ENCODE peak calls at places on chromosomes 4 and X, in six cellular contexts. One of them, this sample, is unnamed.

GRCh38 chrX:46211079-46211478 is 334.1 kb downstream of the ZNF674 start:
- DNase-seq in SK-N-SH: no peak
- DNase-seq in NCI-H226: no peak
- DNase-seq in fibroblast of the conjunctiva: no peak
- DNase-seq in HT-29: no peak
- DNase-seq in frontal cortex: no peak
- DNase-seq in this sample: no peak

GRCh38 chr4:188930822-188931221 is 791.6 kb downstream of the TRIML1 start:
- DNase-seq in SK-N-SH: no peak
- DNase-seq in NCI-H226: no peak
- DNase-seq in fibroblast of the conjunctiva: no peak
- DNase-seq in HT-29: no peak
- DNase-seq in frontal cortex: no peak
- DNase-seq in this sample: no peak

GRCh38 chrX:41116948-41117347 is 31.7 kb downstream of the USP9X start:
- DNase-seq in SK-N-SH: no peak
- DNase-seq in NCI-H226: peak; percentile 9
- DNase-seq in fibroblast of the conjunctiva: no peak
- DNase-seq in HT-29: no peak
- DNase-seq in frontal cortex: no peak
- DNase-seq in this sample: no peak

GRCh38 chr4:174365018-174365587 is 81.4 kb downstream of the CEP44 start:
- DNase-seq in SK-N-SH: peak; percentile 23
- DNase-seq in NCI-H226: no peak
- DNase-seq in fibroblast of the conjunctiva: peak; percentile 47
- DNase-seq in HT-29: peak; percentile 57
- DNase-seq in frontal cortex: no peak
- DNase-seq in this sample: no peak

GRCh38 chr4:7798215-7798995 is 141.3 kb downstream of the AFAP1 start:
- DNase-seq in SK-N-SH: no peak
- DNase-seq in NCI-H226: peak; percentile 19
- DNase-seq in fibroblast of the conjunctiva: no peak
- DNase-seq in HT-29: no peak
- DNase-seq in frontal cortex: no peak
- DNase-seq in this sample: no peak

GRCh38 chrX:40060356-40060845 is 37.4 kb downstream of the BCOR start:
- DNase-seq in SK-N-SH: no peak
- DNase-seq in NCI-H226: no peak
- DNase-seq in fibroblast of the conjunctiva: no peak
- DNase-seq in HT-29: no peak
- DNase-seq in frontal cortex: no peak
- DNase-seq in this sample: no peak

GRCh38 chrX:123976671-123977316 is 15.3 kb downstream of the STAG2 start:
- DNase-seq in SK-N-SH: peak; percentile 23
- DNase-seq in NCI-H226: peak; percentile 12
- DNase-seq in fibroblast of the conjunctiva: no peak
- DNase-seq in HT-29: peak; percentile 59
- DNase-seq in frontal cortex: no peak
- DNase-seq in this sample: no peak

GRCh38 chr4:81527709-81528108 is 56.0 kb upstream of the RASGEF1B start:
- DNase-seq in SK-N-SH: no peak
- DNase-seq in NCI-H226: no peak
- DNase-seq in fibroblast of the conjunctiva: no peak
- DNase-seq in HT-29: no peak
- DNase-seq in frontal cortex: no peak
- DNase-seq in this sample: no peak

GRCh38 chr4:123351713-123352112 is 44.9 kb upstream of the SPRY1 start:
- DNase-seq in SK-N-SH: no peak
- DNase-seq in NCI-H226: no peak
- DNase-seq in fibroblast of the conjunctiva: no peak
- DNase-seq in HT-29: no peak
- DNase-seq in frontal cortex: no peak
- DNase-seq in this sample: no peak

GRCh38 chr4:7134737-7135388 is 57.5 kb upstream of the SORCS2 start:
- DNase-seq in SK-N-SH: no peak
- DNase-seq in NCI-H226: peak; percentile 80
- DNase-seq in fibroblast of the conjunctiva: peak; percentile 90
- DNase-seq in HT-29: no peak
- DNase-seq in frontal cortex: peak; percentile 35
- DNase-seq in this sample: no peak

GRCh38 chr4:134747108-134747805 is 545.7 kb upstream of the PABPC4L start:
- DNase-seq in SK-N-SH: no peak
- DNase-seq in NCI-H226: no peak
- DNase-seq in fibroblast of the conjunctiva: no peak
- DNase-seq in HT-29: no peak
- DNase-seq in frontal cortex: no peak
- DNase-seq in this sample: no peak

GRCh38 chrX:13081385-13082285 is 37.2 kb upstream of the FAM9C start:
- DNase-seq in SK-N-SH: no peak
- DNase-seq in NCI-H226: no peak
- DNase-seq in fibroblast of the conjunctiva: no peak
- DNase-seq in HT-29: no peak
- DNase-seq in frontal cortex: no peak
- DNase-seq in this sample: no peak

GRCh38 chr4:38177035-38177791 is 217.0 kb downstream of the PTTG2 start:
- DNase-seq in SK-N-SH: no peak
- DNase-seq in NCI-H226: peak; percentile 17
- DNase-seq in fibroblast of the conjunctiva: no peak
- DNase-seq in HT-29: no peak
- DNase-seq in frontal cortex: no peak
- DNase-seq in this sample: no peak

GRCh38 chr4:168449740-168450442 is 30.4 kb downstream of the DDX60L start:
- DNase-seq in SK-N-SH: no peak
- DNase-seq in NCI-H226: peak; percentile 84
- DNase-seq in fibroblast of the conjunctiva: peak; percentile 43
- DNase-seq in HT-29: no peak
- DNase-seq in frontal cortex: no peak
- DNase-seq in this sample: no peak

GRCh38 chr4:79913581-79913980 is 159.4 kb downstream of the ANTXR2 start:
- DNase-seq in SK-N-SH: no peak
- DNase-seq in NCI-H226: peak; percentile 1
- DNase-seq in fibroblast of the conjunctiva: no peak
- DNase-seq in HT-29: no peak
- DNase-seq in frontal cortex: no peak
- DNase-seq in this sample: no peak

GRCh38 chrX:66007851-66008250 is 32.0 kb downstream of the VSIG4 start:
- DNase-seq in SK-N-SH: no peak
- DNase-seq in NCI-H226: no peak
- DNase-seq in fibroblast of the conjunctiva: no peak
- DNase-seq in HT-29: no peak
- DNase-seq in frontal cortex: no peak
- DNase-seq in this sample: no peak

GRCh38 chr4:151675366-151676060 is 85.3 kb downstream of the GATB start:
- DNase-seq in SK-N-SH: peak; percentile 43
- DNase-seq in NCI-H226: no peak
- DNase-seq in fibroblast of the conjunctiva: no peak
- DNase-seq in HT-29: no peak
- DNase-seq in frontal cortex: no peak
- DNase-seq in this sample: no peak

GRCh38 chr4:103410401-103410800 is 212.3 kb upstream of the CENPE start:
- DNase-seq in SK-N-SH: no peak
- DNase-seq in NCI-H226: no peak
- DNase-seq in fibroblast of the conjunctiva: no peak
- DNase-seq in HT-29: no peak
- DNase-seq in frontal cortex: no peak
- DNase-seq in this sample: no peak

GRCh38 chr4:140052050-140052449 is 101.9 kb downstream of the MAML3 start:
- DNase-seq in SK-N-SH: no peak
- DNase-seq in NCI-H226: no peak
- DNase-seq in fibroblast of the conjunctiva: no peak
- DNase-seq in HT-29: peak; percentile 57
- DNase-seq in frontal cortex: no peak
- DNase-seq in this sample: no peak

GRCh38 chr4:184751585-184751956 is 17.7 kb upstream of the CENPU start:
- DNase-seq in SK-N-SH: no peak
- DNase-seq in NCI-H226: no peak
- DNase-seq in fibroblast of the conjunctiva: no peak
- DNase-seq in HT-29: no peak
- DNase-seq in frontal cortex: no peak
- DNase-seq in this sample: no peak

GRCh38 chrX:130916636-130917422 is 13.8 kb upstream of the ENOX2 start:
- DNase-seq in SK-N-SH: peak; percentile 62
- DNase-seq in NCI-H226: peak; percentile 1
- DNase-seq in fibroblast of the conjunctiva: peak; percentile 43
- DNase-seq in HT-29: peak; percentile 59
- DNase-seq in frontal cortex: peak; percentile 17
- DNase-seq in this sample: no peak

GRCh38 chrX:104112326-104112951 is at the start of gene ZCCHC18:
- DNase-seq in SK-N-SH: peak; percentile 88
- DNase-seq in NCI-H226: peak; percentile 20
- DNase-seq in fibroblast of the conjunctiva: no peak
- DNase-seq in HT-29: no peak
- DNase-seq in frontal cortex: peak; percentile 62
- DNase-seq in this sample: peak; percentile 23

GRCh38 chr4:26034849-26035248 is 120.8 kb downstream of the SMIM20 start:
- DNase-seq in SK-N-SH: no peak
- DNase-seq in NCI-H226: no peak
- DNase-seq in fibroblast of the conjunctiva: no peak
- DNase-seq in HT-29: no peak
- DNase-seq in frontal cortex: no peak
- DNase-seq in this sample: no peak

GRCh38 chr4:142416711-142417275 is 429.3 kb downstream of the INPP4B start:
- DNase-seq in SK-N-SH: no peak
- DNase-seq in NCI-H226: peak; percentile 49
- DNase-seq in fibroblast of the conjunctiva: no peak
- DNase-seq in HT-29: no peak
- DNase-seq in frontal cortex: no peak
- DNase-seq in this sample: no peak

GRCh38 chrX:51571821-51572220 is 46.9 kb downstream of the CENPVL3 start:
- DNase-seq in SK-N-SH: no peak
- DNase-seq in NCI-H226: no peak
- DNase-seq in fibroblast of the conjunctiva: no peak
- DNase-seq in HT-29: no peak
- DNase-seq in frontal cortex: no peak
- DNase-seq in this sample: no peak

GRCh38 chrX:152637649-152638442 is at the start of gene GABRQ:
- DNase-seq in SK-N-SH: peak; percentile 88
- DNase-seq in NCI-H226: peak; percentile 19
- DNase-seq in fibroblast of the conjunctiva: peak; percentile 0
- DNase-seq in HT-29: no peak
- DNase-seq in frontal cortex: no peak
- DNase-seq in this sample: no peak